ENCODE peak calls at places on chromosomes 3 and 15, in eight cellular contexts. T is cardiac fibroblast; E is stimulated activated CD4-positive, alpha-beta T cell treated with anti-CD3 and anti-CD28 coated beads, Interleukin-15, amount 100 ng/mL, for 1 hour; F is activated CD4-positive, alpha-beta T cell treated with anti-CD3 and anti-CD28 coated beads, Interleukin-2, amount 50 U/mL, for 48 hours; N is glutamatergic neuron; O is nephron progenitor cell; Q is heart right ventricle; K is stimulated activated CD8-positive, alpha-beta memory T cell treated with anti-CD3 and anti-CD28 coated beads, Interleukin-15, amount 100 ng/mL, for 4 hours. B is an unnamed sample.

GRCh38 chr15:39177561-39177960 is 403.3 kb upstream of the THBS1 start:
- DNase-seq in T (no peak), E (no peak), F (no peak), N (no peak), O (no peak), Q (no peak), K (no peak), B (no peak)

GRCh38 chr15:85874236-85874635 is 79.5 kb upstream of the KLHL25 start:
- DNase-seq in T (no peak), E (no peak), F (no peak), N (no peak), O (no peak), Q (no peak), K (no peak), B (no peak)

GRCh38 chr3:50231581-50231980 is 4.4 kb upstream of the GNAI2 start:
- DNase-seq in T (no peak), E (no peak), F (no peak), N (no peak), O (no peak), Q (no peak), K (no peak), B (no peak)

GRCh38 chr3:41155834-41156233 is 43.5 kb upstream of the CTNNB1 start:
- DNase-seq in T (no peak), E (no peak), F (no peak), N (no peak), O (no peak), Q (no peak), K (no peak), B (no peak)

GRCh38 chr3:147372525-147373027 is 33.8 kb downstream of the ZIC4 start:
- DNase-seq in T (no peak), E (no peak), F (no peak), N (no peak), O (no peak), Q (no peak), K (no peak), B (no peak)

GRCh38 chr15:67945951-67946700 is 106.3 kb upstream of the RNU6-1 start:
- DNase-seq in T (peak; percentile 66), E (no peak), F (no peak), N (no peak), O (peak; percentile 51), Q (no peak), K (no peak), B (peak; percentile 64)

GRCh38 chr3:187084580-187084979 is 54.7 kb downstream of the RPL39L start:
- DNase-seq in T (no peak), E (no peak), F (no peak), N (no peak), O (no peak), Q (no peak), K (no peak), B (no peak)

GRCh38 chr3:70990723-70991122 is 592.8 kb downstream of the FOXP1 start:
- DNase-seq in T (no peak), E (no peak), F (no peak), N (no peak), O (no peak), Q (no peak), K (no peak), B (no peak)

GRCh38 chr15:80228959-80229610 is 22.9 kb downstream of the CTXND1 start:
- DNase-seq in T (peak; percentile 35), E (no peak), F (no peak), N (no peak), O (no peak), Q (no peak), K (no peak), B (no peak)

GRCh38 chr3:12737853-12738252 is 21.2 kb downstream of the TMEM40 start:
- DNase-seq in T (no peak), E (no peak), F (no peak), N (no peak), O (no peak), Q (no peak), K (no peak), B (no peak)

GRCh38 chr3:165712382-165712781 is 124.8 kb downstream of the BCHE start:
- DNase-seq in T (no peak), E (no peak), F (no peak), N (no peak), O (no peak), Q (no peak), K (no peak), B (no peak)

GRCh38 chr15:74653426-74654082 is 37.9 kb downstream of the CLK3 start:
- DNase-seq in T (peak; percentile 92), E (no peak), F (no peak), N (no peak), O (no peak), Q (no peak), K (no peak), B (no peak)

GRCh38 chr3:59482001-59482400 is 432.2 kb upstream of the CFAP20DC start:
- DNase-seq in T (no peak), E (no peak), F (no peak), N (no peak), O (no peak), Q (no peak), K (no peak), B (no peak)

GRCh38 chr15:92452143-92452542 is 58.5 kb downstream of the ST8SIA2 start:
- DNase-seq in T (no peak), E (no peak), F (no peak), N (no peak), O (no peak), Q (no peak), K (no peak), B (no peak)

GRCh38 chr3:5426094-5426883 is 238.8 kb downstream of the EDEM1 start:
- DNase-seq in T (peak; percentile 51), E (peak; percentile 43), F (peak; percentile 79), N (peak; percentile 94), O (peak; percentile 96), Q (peak; percentile 71), K (no peak), B (peak; percentile 69)

GRCh38 chr3:102447272-102447671 is 12.5 kb downstream of the ZPLD1 start:
- DNase-seq in T (peak; percentile 58), E (no peak), F (no peak), N (no peak), O (no peak), Q (no peak), K (no peak), B (no peak)

GRCh38 chr15:49421991-49422390 is 1.1 kb upstream of the FGF7 start:
- DNase-seq in T (peak; percentile 74), E (peak; percentile 10), F (peak; percentile 2), N (no peak), O (peak; percentile 43), Q (peak; percentile 24), K (no peak), B (peak; percentile 68)

GRCh38 chr3:196280689-196281463 is 6.7 kb downstream of the PCYT1A start:
- DNase-seq in T (no peak), E (no peak), F (no peak), N (no peak), O (no peak), Q (no peak), K (no peak), B (no peak)

GRCh38 chr15:31522056-31522455 is 195.4 kb downstream of the KLF13 start:
- DNase-seq in T (no peak), E (no peak), F (no peak), N (no peak), O (no peak), Q (no peak), K (no peak), B (no peak)

GRCh38 chr3:42684632-42685362 is 540 bp upstream of the KLHL40 start:
- DNase-seq in T (no peak), E (no peak), F (no peak), N (no peak), O (no peak), Q (no peak), K (no peak), B (no peak)

GRCh38 chr3:154018100-154018696 is 103.0 kb upstream of the ARHGEF26 start:
- DNase-seq in T (peak; percentile 37), E (peak; percentile 1), F (peak; percentile 35), N (peak; percentile 83), O (peak; percentile 65), Q (no peak), K (no peak), B (no peak)

GRCh38 chr3:171038342-171038741 is 11.8 kb upstream of the SLC2A2 start:
- DNase-seq in T (peak; percentile 41), E (no peak), F (no peak), N (no peak), O (no peak), Q (no peak), K (no peak), B (no peak)

GRCh38 chr3:170356596-170357175 is 829 bp upstream of the SKIL start:
- DNase-seq in T (peak; percentile 97), E (peak; percentile 38), F (peak; percentile 58), N (no peak), O (peak; percentile 86), Q (peak; percentile 91), K (peak; percentile 19), B (peak; percentile 89)

B was measured in uterus.